ENCODE peak calls at places on chromosomes 16 and 17, in six cellular contexts. W is fibroblast of lung, U is kidney epithelial cell, G is HCT116, E is heart left ventricle, T is left lung. N is an unnamed sample.

GRCh38 chr17:27947005-27947406 is 53.8 kb upstream of the LYRM9 start:
- DNase-seq in E (no peak), W (no peak), T (no peak), U (no peak), G (no peak), N (no peak)

GRCh38 chr16:9612267-9612666 is 520.8 kb downstream of the HAPSTR1 start:
- DNase-seq in T (no peak), E (no peak), W (no peak), G (no peak), U (no peak), N (no peak)

GRCh38 chr16:69936751-69937211 is 14.4 kb upstream of the CLEC18A start:
- DNase-seq in W (no peak), E (no peak), G (no peak), U (no peak), T (no peak), N (no peak)

GRCh38 chr16:56424791-56425438 is 430 bp downstream of the AMFR start:
- DNase-seq in T (peak), W (peak), U (no peak), E (peak), G (no peak), N (peak)

GRCh38 chr16:49000594-49000993 is 281.0 kb downstream of the CBLN1 start:
- DNase-seq in T (no peak), W (no peak), E (no peak), U (no peak), G (peak), N (no peak)

GRCh38 chr17:77738666-77739531 is 219.6 kb upstream of the TNRC6C start:
- DNase-seq in G (no peak), W (no peak), E (peak), T (peak), U (no peak), N (peak)

GRCh38 chr16:10269632-10270031 is 87.4 kb upstream of the GRIN2A start:
- DNase-seq in G (no peak), W (no peak), E (no peak), T (no peak), U (no peak), N (no peak)

GRCh38 chr17:57465551-57465950 is 209.2 kb downstream of the MSI2 start:
- DNase-seq in W (no peak), T (no peak), U (no peak), E (no peak), G (no peak), N (no peak)

GRCh38 chr17:13114601-13115024 is 96.8 kb upstream of the ELAC2 start:
- DNase-seq in E (peak), W (peak), U (no peak), T (peak), G (peak), N (peak)

GRCh38 chr16:72938426-72939164 is 109.3 kb downstream of the ZFHX3 start:
- DNase-seq in T (peak), W (peak), E (peak), G (no peak), U (no peak), N (peak)

GRCh38 chr17:2323629-2324314 is 12.5 kb downstream of the TSR1 start:
- DNase-seq in U (no peak), E (no peak), T (no peak), W (no peak), G (no peak), N (no peak)

GRCh38 chr16:88782454-88783390 is 2.3 kb downstream of the PIEZO1 start:
- DNase-seq in G (peak), T (no peak), U (no peak), W (peak), E (no peak), N (peak)

GRCh38 chr17:45320931-45321461 is 4.2 kb upstream of the MAP3K14 start:
- DNase-seq in W (peak), E (no peak), T (no peak), U (peak), G (peak), N (peak)

GRCh38 chr16:4410335-4411075 is 5.9 kb downstream of the CORO7 start:
- DNase-seq in U (no peak), E (no peak), T (no peak), W (peak), G (no peak), N (peak)

GRCh38 chr17:49967621-49968379 is 1.2 kb upstream of the DLX4 start:
- DNase-seq in U (no peak), T (no peak), G (peak), W (no peak), E (no peak), N (no peak)
- H3K4me3 ChIP-seq in U (peak), T (peak), G (peak), W (peak), E (peak), N (peak)

GRCh38 chr17:7072406-7072805 is 7.6 kb downstream of the CLEC10A start:
- DNase-seq in G (no peak), T (no peak), W (no peak), E (no peak), U (no peak), N (no peak)
- TF ChIP-seq CTCF in G (no peak), T (no peak), W (no peak), E (no peak), U (no peak), N (no peak)

DNA sequence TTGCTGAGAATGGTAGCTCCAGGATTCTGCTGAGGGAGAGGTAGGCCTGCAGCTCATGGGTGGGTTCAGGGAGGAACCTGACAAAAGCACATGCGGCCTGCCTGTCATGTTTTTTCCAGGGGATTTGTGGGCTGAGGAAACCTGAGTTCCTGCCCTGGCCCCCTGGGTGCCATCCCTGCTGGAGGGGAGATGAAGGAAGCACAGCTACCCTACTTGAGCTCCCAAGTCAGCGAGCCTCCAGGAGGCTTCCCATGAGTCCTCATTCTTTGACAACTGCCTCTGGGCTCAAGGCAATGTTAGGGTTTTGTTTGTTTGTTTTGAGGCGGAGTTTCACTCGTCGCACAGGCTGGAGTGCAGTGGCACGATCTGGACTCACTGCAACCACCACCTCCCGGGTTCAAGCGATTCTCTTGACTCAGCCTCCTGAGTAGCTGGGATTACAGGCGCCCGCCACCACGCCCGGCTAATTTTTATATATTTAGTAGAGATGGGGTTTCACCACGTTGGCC is 12.1 kb upstream of the FLYWCH1 start:
- DNase-seq in W (no peak), T (no peak), E (no peak), G (no peak), U (no peak), N (no peak)
- H3K4me3 ChIP-seq in W (no peak), T (no peak), E (no peak), G (no peak), U (no peak), N (no peak)

GRCh38 chr17:6173653-6174052 is 103.5 kb downstream of the WSCD1 start:
- DNase-seq in G (no peak), E (no peak), W (no peak), U (no peak), T (no peak), N (no peak)

GRCh38 chr17:6172642-6173330 is 102.6 kb downstream of the WSCD1 start:
- DNase-seq in T (no peak), G (no peak), E (no peak), U (no peak), W (no peak), N (no peak)

GRCh38 chr17:6178959-6179358 is 108.8 kb downstream of the WSCD1 start:
- DNase-seq in U (no peak), E (no peak), W (no peak), T (no peak), G (no peak), N (no peak)

DNA sequence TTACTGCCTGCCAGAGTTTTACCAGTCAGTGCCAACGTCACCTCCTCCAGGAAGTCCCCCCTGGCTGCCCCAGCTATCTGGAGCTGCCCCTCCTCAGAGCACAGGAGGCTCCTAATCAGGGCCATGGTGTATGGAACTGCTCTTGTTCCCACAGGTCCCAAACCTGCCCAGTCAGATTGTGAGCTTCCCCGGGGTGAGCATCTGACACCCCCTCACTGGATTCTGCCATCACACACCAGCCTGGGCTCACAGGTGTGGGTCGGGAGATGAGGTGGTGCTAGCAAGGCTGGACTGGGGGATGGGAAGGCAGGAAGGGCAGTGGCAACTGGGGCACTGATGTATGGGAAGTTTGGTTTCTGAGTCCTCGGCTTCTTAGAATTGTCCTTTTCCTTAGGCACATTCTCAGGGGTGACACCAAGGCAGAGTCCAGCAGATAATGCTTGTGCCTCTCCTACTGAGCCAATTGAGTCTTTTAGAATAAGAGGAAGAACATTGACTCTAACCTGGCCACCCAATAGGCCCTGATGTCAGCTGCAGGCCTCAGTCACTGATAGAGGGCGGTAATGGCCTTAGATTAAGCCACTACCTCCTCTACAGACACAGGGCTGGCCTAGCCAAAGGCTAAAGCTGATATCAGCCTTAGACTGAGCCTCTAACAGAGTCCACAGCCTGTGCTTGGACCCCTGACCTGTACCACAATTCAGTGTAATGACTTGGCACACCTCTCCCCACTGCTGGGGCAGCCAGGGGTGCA is 107.9 kb downstream of the WSCD1 start:
- DNase-seq in E (no peak), G (no peak), U (no peak), T (no peak), W (no peak), N (no peak)
- TF ChIP-seq CTCF in E (no peak), G (no peak), U (no peak), T (no peak), W (no peak), N (no peak)